ENCODE peak calls at places on chromosomes 13 and 19, in four cellular contexts. One of them, this sample, is unnamed.

GRCh38 chr13:98025480-98026025 is 72.1 kb downstream of the IPO5 start:
- DNase-seq in Calu3: no peak
- DNase-seq in GM18507: no peak
- DNase-seq in stimulated activated CD4-positive, alpha-beta T cell treated with anti-CD3 and anti-CD28 coated beads, Interleukin-1b, Interleukin-23, amount 100 ng/mL, for 1 hour: no peak
- DNase-seq in this sample: no peak

GRCh38 chr19:42831221-42832019 is 48.1 kb downstream of the PSG1 start:
- DNase-seq in Calu3: peak
- DNase-seq in stimulated activated CD4-positive, alpha-beta T cell treated with anti-CD3 and anti-CD28 coated beads, Interleukin-1b, Interleukin-23, amount 100 ng/mL, for 1 hour: no peak
- DNase-seq in GM18507: no peak
- DNase-seq in this sample: no peak

GRCh38 chr13:20528451-20528850 is 2.8 kb upstream of the CRYL1 start:
- DNase-seq in stimulated activated CD4-positive, alpha-beta T cell treated with anti-CD3 and anti-CD28 coated beads, Interleukin-1b, Interleukin-23, amount 100 ng/mL, for 1 hour: no peak
- DNase-seq in Calu3: no peak
- DNase-seq in GM18507: no peak
- DNase-seq in this sample: peak

GRCh38 chr19:45440873-45441654 is 17.3 kb upstream of the ERCC1 start:
- DNase-seq in Calu3: no peak
- DNase-seq in GM18507: no peak
- DNase-seq in stimulated activated CD4-positive, alpha-beta T cell treated with anti-CD3 and anti-CD28 coated beads, Interleukin-1b, Interleukin-23, amount 100 ng/mL, for 1 hour: no peak
- DNase-seq in this sample: no peak

GRCh38 chr13:57045816-57046691 is 94.7 kb upstream of the PRR20A start:
- DNase-seq in GM18507: no peak
- DNase-seq in Calu3: no peak
- DNase-seq in stimulated activated CD4-positive, alpha-beta T cell treated with anti-CD3 and anti-CD28 coated beads, Interleukin-1b, Interleukin-23, amount 100 ng/mL, for 1 hour: no peak
- DNase-seq in this sample: no peak

GRCh38 chr19:15222738-15223648 is 9.3 kb downstream of the EPHX3 start:
- DNase-seq in GM18507: peak
- DNase-seq in Calu3: peak
- DNase-seq in stimulated activated CD4-positive, alpha-beta T cell treated with anti-CD3 and anti-CD28 coated beads, Interleukin-1b, Interleukin-23, amount 100 ng/mL, for 1 hour: peak
- DNase-seq in this sample: peak

GRCh38 chr19:49761625-49762311 is 1.3 kb downstream of the TSKS start:
- DNase-seq in GM18507: no peak
- DNase-seq in Calu3: no peak
- DNase-seq in stimulated activated CD4-positive, alpha-beta T cell treated with anti-CD3 and anti-CD28 coated beads, Interleukin-1b, Interleukin-23, amount 100 ng/mL, for 1 hour: no peak
- DNase-seq in this sample: no peak

GRCh38 chr13:114299604-114300305 is 14.5 kb upstream of the CHAMP1 start:
- DNase-seq in stimulated activated CD4-positive, alpha-beta T cell treated with anti-CD3 and anti-CD28 coated beads, Interleukin-1b, Interleukin-23, amount 100 ng/mL, for 1 hour: no peak
- DNase-seq in Calu3: no peak
- DNase-seq in GM18507: no peak
- DNase-seq in this sample: no peak

GRCh38 chr13:48730971-48731658 is 77.4 kb downstream of the CYSLTR2 start:
- DNase-seq in GM18507: no peak
- DNase-seq in Calu3: no peak
- DNase-seq in stimulated activated CD4-positive, alpha-beta T cell treated with anti-CD3 and anti-CD28 coated beads, Interleukin-1b, Interleukin-23, amount 100 ng/mL, for 1 hour: no peak
- DNase-seq in this sample: no peak

GRCh38 chr19:54218259-54218658 is 4.5 kb downstream of the LILRB3 start:
- DNase-seq in GM18507: no peak
- DNase-seq in stimulated activated CD4-positive, alpha-beta T cell treated with anti-CD3 and anti-CD28 coated beads, Interleukin-1b, Interleukin-23, amount 100 ng/mL, for 1 hour: no peak
- DNase-seq in Calu3: no peak
- DNase-seq in this sample: no peak

GRCh38 chr19:3129112-3129511 is 6.7 kb upstream of the GNA15 start:
- DNase-seq in stimulated activated CD4-positive, alpha-beta T cell treated with anti-CD3 and anti-CD28 coated beads, Interleukin-1b, Interleukin-23, amount 100 ng/mL, for 1 hour: no peak
- DNase-seq in Calu3: peak
- DNase-seq in GM18507: no peak
- DNase-seq in this sample: no peak

GRCh38 chr13:46565808-46566750 is 13.1 kb downstream of the LRCH1 start:
- DNase-seq in Calu3: no peak
- DNase-seq in GM18507: no peak
- DNase-seq in stimulated activated CD4-positive, alpha-beta T cell treated with anti-CD3 and anti-CD28 coated beads, Interleukin-1b, Interleukin-23, amount 100 ng/mL, for 1 hour: no peak
- DNase-seq in this sample: no peak

GRCh38 chr13:49836516-49836915 is 44.0 kb upstream of the KPNA3 start:
- DNase-seq in GM18507: no peak
- DNase-seq in stimulated activated CD4-positive, alpha-beta T cell treated with anti-CD3 and anti-CD28 coated beads, Interleukin-1b, Interleukin-23, amount 100 ng/mL, for 1 hour: no peak
- DNase-seq in Calu3: no peak
- DNase-seq in this sample: no peak

GRCh38 chr19:47095707-47096704 is 17.6 kb downstream of the ZC3H4 start:
- DNase-seq in Calu3: peak
- DNase-seq in stimulated activated CD4-positive, alpha-beta T cell treated with anti-CD3 and anti-CD28 coated beads, Interleukin-1b, Interleukin-23, amount 100 ng/mL, for 1 hour: no peak
- DNase-seq in GM18507: no peak
- DNase-seq in this sample: no peak

GRCh38 chr13:99859178-99860177 is 112.1 kb downstream of the ZIC5 start:
- DNase-seq in Calu3: no peak
- DNase-seq in GM18507: peak
- DNase-seq in stimulated activated CD4-positive, alpha-beta T cell treated with anti-CD3 and anti-CD28 coated beads, Interleukin-1b, Interleukin-23, amount 100 ng/mL, for 1 hour: peak
- DNase-seq in this sample: peak

GRCh38 chr19:3176715-3177501 is 1.7 kb upstream of the S1PR4 start:
- DNase-seq in Calu3: peak
- DNase-seq in stimulated activated CD4-positive, alpha-beta T cell treated with anti-CD3 and anti-CD28 coated beads, Interleukin-1b, Interleukin-23, amount 100 ng/mL, for 1 hour: no peak
- DNase-seq in GM18507: no peak
- DNase-seq in this sample: no peak

GRCh38 chr19:18194554-18195238 is 1.7 kb downstream of the MPV17L2 start:
- DNase-seq in GM18507: no peak
- DNase-seq in Calu3: no peak
- DNase-seq in stimulated activated CD4-positive, alpha-beta T cell treated with anti-CD3 and anti-CD28 coated beads, Interleukin-1b, Interleukin-23, amount 100 ng/mL, for 1 hour: no peak
- DNase-seq in this sample: no peak

GRCh38 chr13:41457589-41458186 is 338 bp downstream of the RGCC start:
- DNase-seq in Calu3: peak
- DNase-seq in stimulated activated CD4-positive, alpha-beta T cell treated with anti-CD3 and anti-CD28 coated beads, Interleukin-1b, Interleukin-23, amount 100 ng/mL, for 1 hour: no peak
- DNase-seq in GM18507: no peak
- DNase-seq in this sample: no peak

GRCh38 chr19:46475976-46476375 is 4.6 kb upstream of the PNMA8A start:
- DNase-seq in stimulated activated CD4-positive, alpha-beta T cell treated with anti-CD3 and anti-CD28 coated beads, Interleukin-1b, Interleukin-23, amount 100 ng/mL, for 1 hour: no peak
- DNase-seq in GM18507: no peak
- DNase-seq in Calu3: no peak
- DNase-seq in this sample: no peak

GRCh38 chr19:1177322-1178114 is 3.5 kb upstream of the SBNO2 start:
- DNase-seq in stimulated activated CD4-positive, alpha-beta T cell treated with anti-CD3 and anti-CD28 coated beads, Interleukin-1b, Interleukin-23, amount 100 ng/mL, for 1 hour: no peak
- DNase-seq in GM18507: no peak
- DNase-seq in Calu3: peak
- DNase-seq in this sample: no peak

GRCh38 chr19:50357178-50358100 is 8.0 kb downstream of the NAPSA start:
- DNase-seq in GM18507: no peak
- DNase-seq in stimulated activated CD4-positive, alpha-beta T cell treated with anti-CD3 and anti-CD28 coated beads, Interleukin-1b, Interleukin-23, amount 100 ng/mL, for 1 hour: peak
- DNase-seq in Calu3: peak
- DNase-seq in this sample: peak

GRCh38 chr19:38712161-38712748 is 32.0 kb downstream of the CAPN12 start:
- DNase-seq in stimulated activated CD4-positive, alpha-beta T cell treated with anti-CD3 and anti-CD28 coated beads, Interleukin-1b, Interleukin-23, amount 100 ng/mL, for 1 hour: no peak
- DNase-seq in GM18507: no peak
- DNase-seq in Calu3: no peak
- DNase-seq in this sample: no peak

GRCh38 chr13:93422980-93423554 is 196.5 kb downstream of the GPC6 start:
- DNase-seq in stimulated activated CD4-positive, alpha-beta T cell treated with anti-CD3 and anti-CD28 coated beads, Interleukin-1b, Interleukin-23, amount 100 ng/mL, for 1 hour: no peak
- DNase-seq in GM18507: no peak
- DNase-seq in Calu3: no peak
- DNase-seq in this sample: no peak

GRCh38 chr13:112719556-112719955 is 29.7 kb downstream of the ATP11A start:
- DNase-seq in stimulated activated CD4-positive, alpha-beta T cell treated with anti-CD3 and anti-CD28 coated beads, Interleukin-1b, Interleukin-23, amount 100 ng/mL, for 1 hour: no peak
- DNase-seq in GM18507: no peak
- DNase-seq in Calu3: no peak
- DNase-seq in this sample: no peak

GRCh38 chr13:27419333-27419732 is 5.1 kb upstream of the GTF3A start:
- DNase-seq in stimulated activated CD4-positive, alpha-beta T cell treated with anti-CD3 and anti-CD28 coated beads, Interleukin-1b, Interleukin-23, amount 100 ng/mL, for 1 hour: no peak
- DNase-seq in GM18507: no peak
- DNase-seq in Calu3: no peak
- DNase-seq in this sample: no peak

GRCh38 chr19:35155441-35155840 is 906 bp downstream of the FXYD5 start:
- DNase-seq in Calu3: no peak
- DNase-seq in GM18507: no peak
- DNase-seq in stimulated activated CD4-positive, alpha-beta T cell treated with anti-CD3 and anti-CD28 coated beads, Interleukin-1b, Interleukin-23, amount 100 ng/mL, for 1 hour: no peak
- DNase-seq in this sample: no peak

GRCh38 chr13:46845146-46845545 is 48.2 kb upstream of the ESD start:
- DNase-seq in Calu3: no peak
- DNase-seq in stimulated activated CD4-positive, alpha-beta T cell treated with anti-CD3 and anti-CD28 coated beads, Interleukin-1b, Interleukin-23, amount 100 ng/mL, for 1 hour: no peak
- DNase-seq in GM18507: no peak
- DNase-seq in this sample: no peak

GRCh38 chr13:99314640-99315176 is 7.5 kb upstream of the GPR183 start:
- DNase-seq in Calu3: no peak
- DNase-seq in GM18507: no peak
- DNase-seq in stimulated activated CD4-positive, alpha-beta T cell treated with anti-CD3 and anti-CD28 coated beads, Interleukin-1b, Interleukin-23, amount 100 ng/mL, for 1 hour: no peak
- DNase-seq in this sample: no peak

GRCh38 chr19:31560021-31560770 is 211.0 kb upstream of the TSHZ3 start:
- DNase-seq in stimulated activated CD4-positive, alpha-beta T cell treated with anti-CD3 and anti-CD28 coated beads, Interleukin-1b, Interleukin-23, amount 100 ng/mL, for 1 hour: no peak
- DNase-seq in GM18507: no peak
- DNase-seq in Calu3: no peak
- DNase-seq in this sample: no peak

GRCh38 chr19:3849092-3849491 is 19.7 kb downstream of the ZFR2 start:
- DNase-seq in GM18507: no peak
- DNase-seq in Calu3: peak
- DNase-seq in stimulated activated CD4-positive, alpha-beta T cell treated with anti-CD3 and anti-CD28 coated beads, Interleukin-1b, Interleukin-23, amount 100 ng/mL, for 1 hour: peak
- DNase-seq in this sample: no peak

GRCh38 chr13:102195566-102196462 is 206.0 kb downstream of the FGF14 start:
- DNase-seq in Calu3: no peak
- DNase-seq in GM18507: no peak
- DNase-seq in stimulated activated CD4-positive, alpha-beta T cell treated with anti-CD3 and anti-CD28 coated beads, Interleukin-1b, Interleukin-23, amount 100 ng/mL, for 1 hour: no peak
- DNase-seq in this sample: no peak

GRCh38 chr19:10209305-10209704 is 14.6 kb upstream of the DNMT1 start:
- DNase-seq in Calu3: no peak
- DNase-seq in stimulated activated CD4-positive, alpha-beta T cell treated with anti-CD3 and anti-CD28 coated beads, Interleukin-1b, Interleukin-23, amount 100 ng/mL, for 1 hour: no peak
- DNase-seq in GM18507: no peak
- DNase-seq in this sample: no peak

GRCh38 chr19:41324921-41325639 is 15.1 kb downstream of the CCDC97 start:
- DNase-seq in stimulated activated CD4-positive, alpha-beta T cell treated with anti-CD3 and anti-CD28 coated beads, Interleukin-1b, Interleukin-23, amount 100 ng/mL, for 1 hour: no peak
- DNase-seq in Calu3: peak
- DNase-seq in GM18507: no peak
- DNase-seq in this sample: no peak

GRCh38 chr13:114286808-114287207 is 5.4 kb downstream of the UPF3A start:
- DNase-seq in GM18507: no peak
- DNase-seq in stimulated activated CD4-positive, alpha-beta T cell treated with anti-CD3 and anti-CD28 coated beads, Interleukin-1b, Interleukin-23, amount 100 ng/mL, for 1 hour: no peak
- DNase-seq in Calu3: no peak
- DNase-seq in this sample: no peak

GRCh38 chr13:97506511-97506910 is 72.5 kb downstream of the RAP2A start:
- DNase-seq in GM18507: no peak
- DNase-seq in Calu3: no peak
- DNase-seq in stimulated activated CD4-positive, alpha-beta T cell treated with anti-CD3 and anti-CD28 coated beads, Interleukin-1b, Interleukin-23, amount 100 ng/mL, for 1 hour: no peak
- DNase-seq in this sample: no peak

GRCh38 chr19:5424192-5424973 is 30.8 kb upstream of the ZNRF4 start:
- DNase-seq in stimulated activated CD4-positive, alpha-beta T cell treated with anti-CD3 and anti-CD28 coated beads, Interleukin-1b, Interleukin-23, amount 100 ng/mL, for 1 hour: no peak
- DNase-seq in GM18507: no peak
- DNase-seq in Calu3: no peak
- DNase-seq in this sample: no peak

GRCh38 chr19:17720487-17720839 is 1.2 kb downstream of the MAP1S start:
- DNase-seq in stimulated activated CD4-positive, alpha-beta T cell treated with anti-CD3 and anti-CD28 coated beads, Interleukin-1b, Interleukin-23, amount 100 ng/mL, for 1 hour: no peak
- DNase-seq in GM18507: no peak
- DNase-seq in Calu3: no peak
- DNase-seq in this sample: no peak

This sample was measured in GM12878.